ENCODE peak calls at places on chromosomes 11 and 22, in seven cellular contexts. A, I, V, D, C, X and T are unnamed samples.

GRCh38 chr11:78941226-78941851 is 366.7 kb upstream of the NARS2 start:
- DNase-seq in C (no peak), V (no peak), D (no peak), A (no peak), I (no peak), X (no peak), T (no peak)

GRCh38 chr22:35065796-35066218 is at the start of gene ISX:
- DNase-seq in A (no peak), I (no peak), D (peak; percentile 18), X (peak; percentile 54), C (no peak), V (no peak), T (peak; percentile 78)

GRCh38 chr11:72238040-72238450 is 5.9 kb downstream of the PHOX2A start:
- DNase-seq in D (peak; percentile 84), I (peak; percentile 82), V (peak; percentile 63), X (peak; percentile 47), C (peak; percentile 53), A (peak; percentile 90), T (peak; percentile 69)

GRCh38 chr11:1111545-1112212 is 37.0 kb downstream of the MUC2 start:
- DNase-seq in X (no peak), D (no peak), C (no peak), V (no peak), I (no peak), A (peak; percentile 57), T (no peak)

GRCh38 chr11:63635762-63636465 is 21.7 kb upstream of the PLAAT3 start:
- DNase-seq in X (peak; percentile 47), V (peak; percentile 74), C (peak; percentile 63), I (peak; percentile 70), D (peak; percentile 73), A (peak; percentile 74), T (peak; percentile 64)

GRCh38 chr11:46930089-46930488 is 6.5 kb upstream of the CSTPP1 start:
- DNase-seq in V (no peak), C (no peak), X (peak; percentile 34), D (no peak), I (peak; percentile 91), A (no peak), T (peak; percentile 49)

GRCh38 chr11:82862379-82862778 is 37.9 kb downstream of the PRCP start:
- DNase-seq in C (no peak), X (no peak), I (no peak), V (no peak), A (no peak), D (no peak), T (no peak)

GRCh38 chr11:67271548-67272284 is 5.4 kb downstream of the GRK2 start:
- DNase-seq in D (no peak), A (peak; percentile 62), X (no peak), C (no peak), I (no peak), V (peak; percentile 32), T (peak; percentile 22)

GRCh38 chr11:61491736-61492395 is 16.7 kb upstream of the LRRC10B start:
- DNase-seq in I (no peak), V (no peak), C (no peak), A (no peak), D (no peak), X (no peak), T (no peak)

GRCh38 chr11:68012843-68013610 is 2.9 kb downstream of the ALDH3B1 start:
- DNase-seq in D (no peak), X (peak; percentile 96), I (peak; percentile 98), A (no peak), C (no peak), V (peak; percentile 66), T (no peak)

GRCh38 chr11:116576523-116576922 is 196.3 kb downstream of the BUD13 start:
- DNase-seq in I (no peak), X (peak; percentile 54), V (no peak), A (no peak), D (no peak), C (no peak), T (no peak)

GRCh38 chr11:2180347-2180746 is 8.7 kb upstream of the TH start:
- DNase-seq in X (no peak), A (no peak), C (no peak), V (no peak), D (no peak), I (no peak), T (no peak)

GRCh38 chr11:17526931-17527660 is 17.1 kb downstream of the USH1C start:
- DNase-seq in D (no peak), V (no peak), I (no peak), C (no peak), A (no peak), X (no peak), T (no peak)

GRCh38 chr11:131668867-131669780 is 298.7 kb downstream of the NTM start:
- DNase-seq in I (peak; percentile 42), D (peak; percentile 67), A (peak; percentile 61), X (peak; percentile 17), C (peak; percentile 40), V (no peak), T (peak; percentile 25)

GRCh38 chr22:37627545-37627944 is 11.9 kb upstream of the SH3BP1 start:
- DNase-seq in D (no peak), I (no peak), V (no peak), X (no peak), C (no peak), A (no peak), T (peak; percentile 61)

GRCh38 chr22:22571862-22572261 is 12.8 kb upstream of the PRAME start:
- DNase-seq in X (no peak), V (no peak), A (no peak), D (no peak), C (no peak), I (no peak), T (no peak)

GRCh38 chr11:124970925-124971324 is 16.9 kb downstream of the CCDC15 start:
- DNase-seq in C (no peak), I (peak; percentile 32), X (peak; percentile 27), D (peak; percentile 29), V (no peak), A (no peak), T (no peak)

GRCh38 chr22:33405194-33405593 is 347.0 kb upstream of the SYN3 start:
- DNase-seq in D (no peak), V (no peak), C (no peak), X (no peak), A (no peak), I (no peak), T (no peak)

GRCh38 chr22:26484360-26484706 is 656 bp downstream of the SRRD start:
- DNase-seq in I (no peak), A (no peak), V (no peak), X (no peak), D (no peak), C (no peak), T (no peak)

GRCh38 chr22:26483043-26483438 is 542 bp downstream of the HPS4 start:
- DNase-seq in I (no peak), D (peak; percentile 17), A (no peak), X (no peak), V (no peak), C (no peak), T (no peak)

GRCh38 chr22:26485013-26485412 is 1.3 kb downstream of the SRRD start:
- DNase-seq in V (no peak), C (no peak), A (no peak), D (no peak), X (no peak), I (no peak), T (no peak)

GRCh38 chr22:26482171-26482570 is 1.4 kb downstream of the HPS4 start:
- DNase-seq in D (no peak), C (no peak), V (no peak), I (no peak), X (no peak), A (no peak), T (no peak)

GRCh38 chr22:26483439-26484359 is at the start of the genes HPS4 and SRRD:
- DNase-seq in C (peak; percentile 93), A (peak; percentile 94), D (peak; percentile 88), I (peak; percentile 86), V (peak; percentile 93), X (peak; percentile 77), T (peak; percentile 93)
- TF ChIP-seq POLR2A in C (no peak), A (peak; percentile 69), D (peak; percentile 80), I (peak; percentile 66), V (peak; percentile 85), X (peak; percentile 96), T (peak; percentile 93)

GRCh38 chr11:9568854-9569587 is 4.4 kb upstream of the WEE1 start:
- DNase-seq in V (peak; percentile 67), X (peak; percentile 97), D (no peak), I (peak; percentile 90), A (peak; percentile 83), C (peak; percentile 83), T (peak; percentile 86)
- TF ChIP-seq EP300 in V (no peak), X (peak; percentile 71), D (no peak), I (no peak), A (no peak), C (no peak), T (peak; percentile 46)

DNA sequence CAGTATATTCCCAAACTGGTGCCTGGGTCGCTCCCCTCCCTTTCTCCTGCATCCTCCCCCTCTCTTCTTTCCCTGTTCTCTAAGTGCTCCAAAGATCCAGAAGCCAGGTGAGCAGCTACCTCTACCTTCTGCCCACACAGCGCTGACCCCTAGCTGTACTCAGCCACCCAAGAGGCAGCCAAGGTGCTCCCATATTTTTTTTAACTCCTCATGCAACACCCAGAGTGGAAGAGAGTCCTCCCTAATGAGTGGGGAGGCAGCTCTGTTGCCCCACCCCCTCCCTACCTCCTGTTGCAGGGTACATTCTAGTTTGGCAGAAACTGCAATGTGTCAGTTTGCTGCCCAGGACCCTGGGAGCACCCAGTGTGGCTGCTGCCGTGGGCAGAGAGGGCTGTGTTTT is 40.2 kb downstream of the RPL27A start:
- DNase-seq in A (no peak), D (no peak), C (no peak), X (no peak), I (no peak), V (no peak), T (no peak)
- H3K4me1 ChIP-seq in A (peaks cover 81% of the 10 kb centered on the region), D (no peaks in the 10 kb centered on the region), C (peaks cover 74% of the 10 kb centered on the region), X (peaks cover 52% of the 10 kb centered on the region), I (peaks cover 46% of the 10 kb centered on the region), V (peaks cover 42% of the 10 kb centered on the region), T (peaks cover 80% of the 10 kb centered on the region)

GRCh38 chr11:65132988-65133700 is 1.2 kb downstream of the SYVN1 start:
- DNase-seq in A (peak; percentile 69), C (peak; percentile 89), D (peak; percentile 71), I (peak; percentile 42), X (peak; percentile 47), V (peak; percentile 54), T (peak; percentile 92)
- TF ChIP-seq POLR2A in A (no peak), C (no peak), D (no peak), I (no peak), X (peak; percentile 74), V (no peak), T (peak; percentile 15)

GRCh38 chr22:29983296-29983917 is 96.9 kb upstream of the HORMAD2 start:
- DNase-seq in I (no peak), D (no peak), X (no peak), C (no peak), V (no peak), A (no peak), T (peak; percentile 47)

GRCh38 chr22:29977107-29977506 is 94.1 kb downstream of the MTMR3 start:
- DNase-seq in X (no peak), I (no peak), A (no peak), D (no peak), C (no peak), V (no peak), T (no peak)

GRCh38 chr22:29975494-29975893 is 92.5 kb downstream of the MTMR3 start:
- DNase-seq in V (no peak), D (no peak), A (no peak), C (no peak), X (no peak), I (no peak), T (no peak)

GRCh38 chr22:29979645-29980303 is 96.8 kb downstream of the MTMR3 start:
- DNase-seq in V (no peak), X (no peak), I (no peak), C (no peak), A (no peak), D (no peak), T (no peak)
- TF ChIP-seq EP300 in V (no peak), X (no peak), I (no peak), C (no peak), A (no peak), D (no peak), T (no peak)